ENCODE peak calls at places on chromosomes 6 and 20, in eight cellular contexts. R, D, Y, G, X, U, K and N are unnamed samples.

GRCh38 chr20:56788041-56788670 is 159.1 kb downstream of the TFAP2C start:
- DNase-seq in R (no peak), D (peak; percentile 95), Y (no peak), G (no peak), X (peak; percentile 17), U (peak; percentile 95), K (no peak), N (peak; percentile 66)

GRCh38 chr6:118787746-118788419 is 106.1 kb upstream of the ASF1A start:
- DNase-seq in R (no peak), D (peak; percentile 23), Y (no peak), G (no peak), X (no peak), U (no peak), K (peak; percentile 23), N (no peak)

GRCh38 chr20:34222208-34222607 is 19.0 kb upstream of the ASIP start:
- DNase-seq in R (no peak), D (peak; percentile 96), Y (no peak), G (no peak), X (peak; percentile 13), U (peak; percentile 98), K (no peak), N (no peak)

GRCh38 chr20:52614036-52614863 is 357.9 kb upstream of the TSHZ2 start:
- DNase-seq in R (no peak), D (no peak), Y (no peak), G (no peak), X (no peak), U (no peak), K (no peak), N (no peak)

GRCh38 chr20:15895126-15895525 is 678.1 kb downstream of the KIF16B start:
- DNase-seq in R (no peak), D (no peak), Y (no peak), G (no peak), X (no peak), U (no peak), K (no peak), N (no peak)

GRCh38 chr6:135210632-135211305 is 29.7 kb downstream of the MYB start:
- DNase-seq in R (no peak), D (no peak), Y (no peak), G (no peak), X (no peak), U (no peak), K (no peak), N (no peak)

GRCh38 chr20:31849306-31849930 is 4.0 kb upstream of the FOXS1 start:
- DNase-seq in R (no peak), D (no peak), Y (no peak), G (no peak), X (peak; percentile 62), U (no peak), K (no peak), N (no peak)

GRCh38 chr6:146997062-146997461 is 207.2 kb upstream of the STXBP5 start:
- DNase-seq in R (no peak), D (peak; percentile 87), Y (no peak), G (no peak), X (no peak), U (peak; percentile 90), K (no peak), N (no peak)

GRCh38 chr20:48679603-48680002 is 148.2 kb downstream of the PREX1 start:
- DNase-seq in R (no peak), D (no peak), Y (no peak), G (no peak), X (peak; percentile 88), U (no peak), K (no peak), N (peak; percentile 59)

GRCh38 chr6:35808688-35809087 is 3.5 kb downstream of the LHFPL5 start:
- DNase-seq in R (no peak), D (peak; percentile 11), Y (no peak), G (no peak), X (no peak), U (no peak), K (no peak), N (no peak)

GRCh38 chr20:61251529-61252393 is at the start of gene CDH4:
- DNase-seq in R (no peak), D (peak; percentile 19), Y (no peak), G (no peak), X (no peak), U (no peak), K (no peak), N (peak; percentile 42)

GRCh38 chr20:49508435-49509199 is 26.1 kb upstream of the KCNB1 start:
- DNase-seq in R (no peak), D (peak; percentile 55), Y (no peak), G (no peak), X (no peak), U (peak; percentile 45), K (no peak), N (peak; percentile 72)

GRCh38 chr6:35305117-35305516 is 7.5 kb downstream of the DEF6 start:
- DNase-seq in R (peak; percentile 25), D (no peak), Y (no peak), G (no peak), X (no peak), U (no peak), K (no peak), N (peak; percentile 43)

GRCh38 chr20:35316086-35316485 is 23.9 kb upstream of the FAM83C start:
- DNase-seq in R (no peak), D (no peak), Y (no peak), G (no peak), X (no peak), U (no peak), K (no peak), N (no peak)

GRCh38 chr20:35315199-35316020 is 23.2 kb upstream of the FAM83C start:
- DNase-seq in R (no peak), D (no peak), Y (no peak), G (no peak), X (no peak), U (peak; percentile 58), K (no peak), N (no peak)

GRCh38 chr20:35319206-35320197 is 27.3 kb upstream of the FAM83C start:
- DNase-seq in R (no peak), D (peak; percentile 82), Y (no peak), G (no peak), X (no peak), U (peak; percentile 89), K (no peak), N (peak; percentile 19)

GRCh38 chr20:35318502-35319157 is 26.4 kb upstream of the FAM83C start:
- DNase-seq in R (no peak), D (peak; percentile 77), Y (no peak), G (no peak), X (peak; percentile 67), U (peak; percentile 90), K (no peak), N (peak; percentile 85)

DNA sequence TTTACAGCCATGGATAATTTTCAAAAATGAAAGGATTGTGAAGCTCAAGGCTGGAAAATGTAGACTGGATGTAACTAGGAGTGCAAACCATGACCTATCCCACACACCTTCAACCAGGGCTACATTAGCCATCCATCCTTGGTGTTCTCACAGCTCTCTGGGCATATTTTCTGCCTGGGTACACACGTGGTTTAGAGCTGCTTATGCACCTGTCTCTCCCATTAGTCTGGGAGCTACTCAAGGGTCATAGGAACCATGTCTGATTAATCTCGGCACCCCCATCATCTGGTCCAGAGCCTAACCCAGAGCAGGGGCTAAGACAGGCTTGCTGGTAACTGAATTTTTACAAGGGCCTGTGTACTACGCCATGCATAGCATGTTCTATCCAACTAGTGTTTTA is 25.2 kb upstream of the FAM83C start:
- DNase-seq in R (no peak), D (no peak), Y (no peak), G (no peak), X (no peak), U (peak; percentile 18), K (no peak), N (no peak)
- H3K27ac ChIP-seq in R (no peak overlapping the region), D (peak overlapping the region; percentile 79), Y (no peak overlapping the region), G (no peak overlapping the region), X (peak overlapping the region; percentile 82), U (peak overlapping the region; percentile 16), K (no peak overlapping the region), N (no peak overlapping the region)

DNA sequence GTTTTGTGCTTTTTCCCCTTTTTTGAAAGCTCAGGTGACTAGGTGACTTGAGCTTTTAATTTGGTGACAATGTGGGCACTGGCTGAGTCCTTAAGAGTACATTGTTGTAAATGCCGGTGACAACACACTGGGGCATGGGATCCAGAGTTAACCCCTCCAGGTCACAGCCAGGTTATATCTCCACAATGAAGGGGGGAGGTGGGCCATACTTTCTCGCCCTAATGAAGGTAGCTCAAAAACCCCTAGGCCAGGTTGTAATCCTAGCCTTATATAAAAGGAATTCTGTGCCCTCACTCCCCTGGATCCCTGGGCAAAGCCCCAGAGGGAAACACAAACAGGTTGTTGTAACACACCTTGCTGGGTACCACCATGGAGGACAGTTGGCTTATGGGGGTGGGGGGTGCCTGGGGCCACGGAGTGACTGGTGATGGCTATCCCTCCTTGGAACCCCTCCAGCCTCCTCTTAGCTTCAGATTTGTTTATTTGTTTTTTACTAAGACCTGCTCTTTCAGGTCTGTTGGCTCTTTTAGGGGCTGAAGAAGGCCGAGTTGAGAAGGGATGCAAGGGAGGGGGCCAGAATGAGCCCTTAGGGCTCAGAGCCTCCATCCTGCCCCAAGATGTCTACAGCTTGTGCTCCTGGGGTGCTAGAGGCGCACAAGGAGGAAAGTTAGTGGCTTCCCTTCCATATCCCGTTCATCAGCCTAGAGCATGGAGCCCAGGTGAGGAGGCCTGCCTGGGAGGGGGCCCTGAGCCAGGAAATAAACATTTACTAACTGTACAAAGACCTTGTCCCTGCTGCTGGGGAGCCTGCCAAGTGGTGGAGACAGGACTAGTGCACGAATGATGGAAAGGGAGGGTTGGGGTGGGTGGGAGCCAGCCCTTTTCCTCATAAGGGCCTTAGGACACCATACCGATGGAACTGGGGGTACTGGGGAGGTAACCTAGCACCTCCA is 2.2 kb upstream of the VEGFA start:
- DNase-seq in R (no peak), D (no peak), Y (no peak), G (no peak), X (no peak), U (no peak), K (no peak), N (no peak)
- H3K27ac ChIP-seq in R (no peak overlapping the region), D (no peak overlapping the region), Y (no peak overlapping the region), G (no peak overlapping the region), X (peak overlapping the region; percentile 71), U (peak overlapping the region; percentile 38), K (peak overlapping the region; percentile 94), N (no peak overlapping the region)

GRCh38 chr6:56749632-56750151 is 107.0 kb upstream of the DST start:
- DNase-seq in R (no peak), D (peak; percentile 62), Y (peak; percentile 24), G (no peak), X (no peak), U (peak; percentile 89), K (no peak), N (no peak)
- H3K27ac ChIP-seq in R (no peak overlapping the region), D (peak overlapping the region; percentile 62), Y (peak overlapping the region; percentile 55), G (no peak overlapping the region), X (no peak overlapping the region), U (peak overlapping the region; percentile 69), K (peak overlapping the region; percentile 7), N (no peak overlapping the region)

DNA sequence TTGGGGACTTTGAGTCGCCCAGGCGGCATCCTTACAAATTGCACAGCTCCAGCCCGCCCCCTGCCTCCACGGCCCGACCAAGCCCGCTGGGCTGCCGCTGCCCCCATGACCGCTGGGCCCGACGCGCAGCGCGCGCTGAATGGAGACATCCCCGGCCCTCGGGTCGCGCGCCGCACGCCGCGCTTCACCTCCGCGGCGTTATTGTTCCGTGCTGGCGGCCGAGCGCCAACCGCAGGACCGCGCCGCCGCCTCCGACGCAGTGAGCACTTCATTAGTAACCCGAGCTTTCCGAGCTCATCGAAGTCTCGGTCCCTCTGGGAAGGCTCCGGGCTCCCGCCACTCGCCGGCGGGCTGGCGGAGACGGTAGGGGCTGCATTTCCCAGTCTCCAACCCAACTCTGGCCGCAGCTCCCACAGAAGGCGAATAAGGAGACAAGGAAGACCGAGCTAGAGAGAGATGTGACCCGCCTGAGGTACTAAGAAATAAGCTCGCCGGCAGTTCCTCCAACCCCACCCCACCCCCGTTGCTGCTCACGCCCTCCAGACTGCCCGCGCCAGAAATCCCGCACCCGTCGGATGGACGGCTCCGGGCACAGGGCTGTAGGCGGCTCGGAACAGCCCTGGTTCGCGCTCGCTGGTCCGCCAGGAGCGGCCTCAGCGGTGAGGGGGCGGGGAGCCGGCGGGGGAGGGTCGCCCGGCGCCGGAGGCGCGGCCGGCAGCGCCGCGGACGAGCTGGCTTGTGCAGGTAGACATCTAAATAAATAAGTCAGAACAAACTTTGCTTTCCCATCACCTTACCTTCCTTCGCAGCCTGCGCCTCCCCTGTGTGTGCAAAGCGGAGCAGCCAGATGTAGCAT is 683 bp downstream of the EPHA7 start:
- DNase-seq in R (no peak), D (peak; percentile 54), Y (no peak), G (no peak), X (peak; percentile 18), U (no peak), K (peak; percentile 45), N (peak; percentile 75)
- H3K27ac ChIP-seq in R (no peak overlapping the region), D (no peak overlapping the region), Y (no peak overlapping the region), G (peak overlapping the region; percentile 59), X (peak overlapping the region; percentile 61), U (no peak overlapping the region), K (peak overlapping the region; percentile 59), N (peak overlapping the region; percentile 54)